ENCODE peak calls at places on chromosome 12, in nine cellular contexts. Z, N, G, I, P, K, E, B and L are unnamed samples.

GRCh38 chr12:121413917-121414316 is 14.0 kb downstream of the RNF34 start:
- ATAC-seq in Z (no peak), N (no peak), G (no peak), I (no peak), P (no peak), K (no peak), E (no peak), B (no peak), L (no peak)

GRCh38 chr12:121770388-121770787 is 23.1 kb downstream of the RHOF start:
- ATAC-seq in Z (no peak), N (no peak), G (no peak), I (no peak), P (no peak), K (no peak), E (no peak), B (no peak), L (no peak)

GRCh38 chr12:80805106-80805505 is 88.4 kb downstream of the MYF5 start:
- ATAC-seq in Z (no peak), N (no peak), G (no peak), I (no peak), P (no peak), K (no peak), E (no peak), B (no peak), L (no peak)

GRCh38 chr12:27488479-27488878 is 35.5 kb upstream of the PPFIBP1 start:
- ATAC-seq in Z (no peak), N (no peak), G (no peak), I (no peak), P (no peak), K (no peak), E (no peak), B (no peak), L (no peak)

GRCh38 chr12:108646597-108647190 is 13.0 kb upstream of the SELPLG start:
- ATAC-seq in Z (no peak), N (no peak), G (no peak), I (no peak), P (no peak), K (no peak), E (no peak), B (no peak), L (no peak)

GRCh38 chr12:123762715-123763052 is 583 bp downstream of the DNAH10 start:
- ATAC-seq in Z (no peak), N (peak), G (peak), I (no peak), P (peak), K (no peak), E (no peak), B (no peak), L (no peak)

GRCh38 chr12:56160160-56160763 is 2.1 kb downstream of the MYL6 start:
- ATAC-seq in Z (no peak), N (no peak), G (no peak), I (no peak), P (no peak), K (no peak), E (no peak), B (peak), L (no peak)

GRCh38 chr12:132746621-132747020 is 15.0 kb downstream of the ANKLE2 start:
- ATAC-seq in Z (no peak), N (no peak), G (no peak), I (peak), P (no peak), K (no peak), E (no peak), B (no peak), L (no peak)

GRCh38 chr12:5516781-5517180 is 84.9 kb downstream of the NTF3 start:
- ATAC-seq in Z (no peak), N (no peak), G (no peak), I (no peak), P (no peak), K (no peak), E (no peak), B (no peak), L (no peak)

GRCh38 chr12:3455312-3455711 is 35.7 kb upstream of the PRMT8 start:
- ATAC-seq in Z (no peak), N (peak), G (no peak), I (no peak), P (no peak), K (peak), E (no peak), B (no peak), L (no peak)

GRCh38 chr12:26728205-26729050 is 104.6 kb downstream of the ITPR2 start:
- ATAC-seq in Z (no peak), N (peak), G (no peak), I (no peak), P (no peak), K (peak), E (no peak), B (no peak), L (no peak)

GRCh38 chr12:99195474-99195873 is 452.1 kb upstream of the GARIN6 start:
- ATAC-seq in Z (no peak), N (no peak), G (no peak), I (no peak), P (no peak), K (no peak), E (no peak), B (no peak), L (no peak)

GRCh38 chr12:57909611-57910010 is 31.8 kb upstream of the ATP23 start:
- ATAC-seq in Z (no peak), N (no peak), G (no peak), I (no peak), P (no peak), K (no peak), E (no peak), B (no peak), L (no peak)

GRCh38 chr12:81627336-81628189 is 131.6 kb downstream of the PPFIA2 start:
- ATAC-seq in Z (no peak), N (peak), G (no peak), I (no peak), P (no peak), K (peak), E (no peak), B (no peak), L (no peak)

GRCh38 chr12:124864326-124864752 is 675 bp upstream of the SCARB1 start:
- ATAC-seq in Z (peak), N (no peak), G (no peak), I (peak), P (no peak), K (no peak), E (peak), B (no peak), L (no peak)

GRCh38 chr12:122297494-122297893 is 31.2 kb upstream of the VPS33A start:
- ATAC-seq in Z (peak), N (no peak), G (no peak), I (no peak), P (no peak), K (no peak), E (no peak), B (no peak), L (no peak)

DNA sequence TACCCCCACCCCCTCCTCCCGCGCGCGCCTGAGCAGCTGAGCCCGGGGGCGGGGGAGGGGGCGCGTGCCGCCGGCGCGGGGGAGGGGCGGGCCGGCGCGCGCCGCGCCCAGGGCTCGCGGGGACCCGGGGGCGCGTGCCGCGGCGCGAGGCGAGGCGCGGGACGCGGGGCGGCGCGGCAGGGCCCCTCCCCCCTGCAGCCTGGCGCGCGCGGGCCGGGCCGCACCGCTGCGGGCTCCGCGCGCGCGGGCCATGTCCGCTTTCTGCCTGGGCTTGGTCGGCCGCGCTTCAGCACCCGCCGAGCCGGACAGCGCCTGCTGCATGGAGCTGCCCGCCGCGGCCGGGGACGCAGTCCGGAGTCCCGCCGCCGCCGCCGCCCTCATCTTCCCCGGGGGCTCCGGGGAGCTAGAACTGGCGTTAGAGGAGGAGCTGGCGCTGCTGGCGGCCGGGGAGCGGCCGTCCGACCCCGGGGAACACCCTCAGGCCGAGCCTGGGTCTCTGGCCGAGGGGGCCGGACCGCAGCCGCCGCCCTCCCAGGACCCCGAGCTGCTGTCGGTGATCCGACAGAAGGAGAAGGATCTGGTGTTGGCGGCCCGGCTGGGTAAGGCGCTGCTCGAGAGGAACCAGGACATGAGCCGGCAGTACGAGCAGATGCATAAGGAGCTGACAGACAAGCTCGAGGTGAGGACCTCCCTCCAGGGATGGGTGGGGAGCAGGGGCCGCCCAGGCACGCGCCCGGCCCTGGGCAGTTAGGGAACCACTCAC is 764 bp downstream of the BICDL1 start:
- ATAC-seq in Z (peak), N (peak), G (peak), I (peak), P (peak), K (peak), E (peak), B (no peak), L (peak)
- H3K4me3 ChIP-seq in Z (peak), N (peak), G (peak), I (peak), P (no peak), K (peak), E (peak), B (peak), L (peak)

GRCh38 chr12:12016284-12017100 is 54.2 kb upstream of the BCL2L14 start:
- ATAC-seq in Z (peak), N (no peak), G (peak), I (no peak), P (no peak), K (no peak), E (peak), B (no peak), L (no peak)

GRCh38 chr12:12017798-12018197 is 52.9 kb upstream of the BCL2L14 start:
- ATAC-seq in Z (no peak), N (no peak), G (peak), I (no peak), P (no peak), K (no peak), E (peak), B (no peak), L (no peak)

GRCh38 chr12:12019881-12020280 is 50.9 kb upstream of the BCL2L14 start:
- ATAC-seq in Z (no peak), N (no peak), G (no peak), I (no peak), P (no peak), K (no peak), E (no peak), B (no peak), L (no peak)

GRCh38 chr12:12017135-12017581 is 53.6 kb upstream of the BCL2L14 start:
- ATAC-seq in Z (peak), N (no peak), G (peak), I (no peak), P (no peak), K (no peak), E (peak), B (no peak), L (no peak)

GRCh38 chr12:12018454-12018853 is 52.3 kb upstream of the BCL2L14 start:
- ATAC-seq in Z (no peak), N (no peak), G (peak), I (no peak), P (no peak), K (no peak), E (peak), B (no peak), L (no peak)
- H3K4me3 ChIP-seq in Z (no peak), N (no peak), G (no peak), I (no peak), P (no peak), K (no peak), E (no peak), B (no peak), L (no peak)

DNA sequence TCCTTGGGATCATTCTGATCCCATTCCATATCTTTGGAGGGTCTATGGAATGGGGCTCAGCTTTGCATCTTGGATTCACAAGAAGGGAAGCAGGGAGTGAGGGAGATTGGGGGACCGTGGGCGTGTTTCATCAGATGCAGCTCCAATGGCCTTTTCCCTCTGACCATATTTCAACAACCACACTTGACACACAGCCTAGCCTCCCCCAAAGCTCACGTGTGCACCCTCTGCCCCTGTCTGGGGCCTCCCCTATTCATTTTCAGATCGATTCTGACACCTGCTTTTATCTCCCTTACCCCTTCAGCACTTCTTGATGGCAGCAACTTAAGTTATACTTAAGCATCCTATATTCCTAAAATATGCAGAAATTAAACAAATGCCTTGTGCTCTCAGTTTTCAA is 126.6 kb downstream of the CHST11 start:
- ATAC-seq in Z (no peak), N (peak), G (no peak), I (no peak), P (no peak), K (no peak), E (no peak), B (no peak), L (no peak)
- H3K4me3 ChIP-seq in Z (no peak), N (no peak), G (no peak), I (no peak), P (no peak), K (no peak), E (no peak), B (no peak), L (no peak)

GRCh38 chr12:66885115-66885875 is 206.4 kb upstream of the GRIP1 start:
- ATAC-seq in Z (no peak), N (no peak), G (no peak), I (no peak), P (no peak), K (no peak), E (no peak), B (no peak), L (no peak)
- H3K4me3 ChIP-seq in Z (no peak), N (no peak), G (no peak), I (no peak), P (no peak), K (no peak), E (no peak), B (no peak), L (no peak)